ENCODE peak calls at places on chromosomes 7 and 10, in five cellular contexts. Z, E, A, S and H are unnamed samples.

GRCh38 chr7:98252655-98253054 is 623 bp upstream of the TECPR1 start:
- DNase-seq in Z (no peak), E (no peak), A (no peak), S (no peak), H (no peak)

GRCh38 chr10:118148245-118148644 is 101.5 kb upstream of the RAB11FIP2 start:
- DNase-seq in Z (no peak), E (no peak), A (no peak), S (no peak), H (no peak)

GRCh38 chr10:22259280-22259679 is 41.5 kb upstream of the EBLN1 start:
- DNase-seq in Z (no peak), E (no peak), A (no peak), S (peak; percentile 4), H (no peak)

GRCh38 chr7:149831730-149832219 is 6.4 kb upstream of the ZNF862 start:
- DNase-seq in Z (no peak), E (no peak), A (no peak), S (no peak), H (no peak)

GRCh38 chr10:43957267-43958070 is 308.8 kb upstream of the ZNF32 start:
- DNase-seq in Z (no peak), E (no peak), A (no peak), S (no peak), H (no peak)

GRCh38 chr7:159094030-159094740 is 50.5 kb downstream of the VIPR2 start:
- DNase-seq in Z (no peak), E (no peak), A (no peak), S (no peak), H (no peak)

GRCh38 chr10:21399392-21400015 is 126.0 kb downstream of the SKIDA1 start:
- DNase-seq in Z (no peak), E (no peak), A (no peak), S (no peak), H (no peak)

GRCh38 chr7:91620827-91621226 is 259.7 kb downstream of the MTERF1 start:
- DNase-seq in Z (no peak), E (no peak), A (no peak), S (no peak), H (no peak)

GRCh38 chr7:27225005-27225934 is 17.3 kb upstream of the EVX1 start:
- DNase-seq in Z (no peak), E (no peak), A (no peak), S (no peak), H (peak; percentile 84)

GRCh38 chr10:6409982-6410694 is 169.9 kb downstream of the PRKCQ start:
- DNase-seq in Z (no peak), E (no peak), A (no peak), S (no peak), H (no peak)

GRCh38 chr7:151990567-151990966 is 34.3 kb downstream of the GALNTL5 start:
- DNase-seq in Z (no peak), E (no peak), A (no peak), S (no peak), H (no peak)

GRCh38 chr10:18140957-18141888 is 999 bp downstream of the CACNB2 start:
- DNase-seq in Z (no peak), E (no peak), A (no peak), S (no peak), H (no peak)

GRCh38 chr7:83267141-83267631 is 104.5 kb upstream of the PCLO start:
- DNase-seq in Z (no peak), E (no peak), A (no peak), S (no peak), H (no peak)

GRCh38 chr10:122163182-122164027 is 107.7 kb upstream of the BTBD16 start:
- DNase-seq in Z (no peak), E (no peak), A (no peak), S (no peak), H (no peak)